ENCODE peak calls at places on chromosomes 5 and 9, in four cellular contexts. M, F, X and A are unnamed samples.

GRCh38 chr5:40871177-40871576 is 30.0 kb downstream of the CARD6 start:
- DNase-seq in X (no peak), F (no peak), M (no peak), A (no peak)

GRCh38 chr5:143217804-143218160 is 185.7 kb downstream of the NR3C1 start:
- DNase-seq in X (no peak), M (no peak), F (no peak), A (no peak)

GRCh38 chr9:6272229-6272597 is 56.0 kb upstream of the TPD52L3 start:
- DNase-seq in M (peak), X (peak), F (no peak), A (peak)

GRCh38 chr5:154479944-154480750 is 2.1 kb upstream of the HAND1 start:
- DNase-seq in M (no peak), F (peak), X (no peak), A (no peak)

GRCh38 chr5:60883229-60883628 is 39.2 kb upstream of the ELOVL7 start:
- DNase-seq in F (no peak), M (no peak), X (peak), A (no peak)

GRCh38 chr5:146395233-146395632 is 51.9 kb upstream of the TCERG1 start:
- DNase-seq in X (no peak), M (no peak), F (no peak), A (no peak)

GRCh38 chr5:60470881-60471280 is 229.1 kb downstream of the DEPDC1B start:
- DNase-seq in X (no peak), M (no peak), F (no peak), A (no peak)

GRCh38 chr9:112005939-112006338 is 109.3 kb downstream of the UGCG start:
- DNase-seq in M (no peak), X (no peak), F (no peak), A (no peak)

GRCh38 chr9:89853931-89854330 is 249.1 kb downstream of the GADD45G start:
- DNase-seq in M (peak), X (no peak), F (peak), A (no peak)

GRCh38 chr5:163565492-163565891 is 60.1 kb downstream of the MAT2B start:
- DNase-seq in M (no peak), X (no peak), F (no peak), A (peak)

GRCh38 chr9:88804289-88804596 is 187.0 kb upstream of the S1PR3 start:
- DNase-seq in X (no peak), F (no peak), M (no peak), A (no peak)

GRCh38 chr9:88802533-88802932 is 188.7 kb upstream of the S1PR3 start:
- DNase-seq in M (no peak), X (no peak), F (no peak), A (no peak)

GRCh38 chr9:88805217-88805943 is 185.9 kb upstream of the S1PR3 start:
- DNase-seq in X (no peak), F (no peak), M (no peak), A (no peak)

GRCh38 chr9:88801214-88801796 is 190.0 kb upstream of the S1PR3 start:
- DNase-seq in X (no peak), M (no peak), F (no peak), A (no peak)

DNA sequence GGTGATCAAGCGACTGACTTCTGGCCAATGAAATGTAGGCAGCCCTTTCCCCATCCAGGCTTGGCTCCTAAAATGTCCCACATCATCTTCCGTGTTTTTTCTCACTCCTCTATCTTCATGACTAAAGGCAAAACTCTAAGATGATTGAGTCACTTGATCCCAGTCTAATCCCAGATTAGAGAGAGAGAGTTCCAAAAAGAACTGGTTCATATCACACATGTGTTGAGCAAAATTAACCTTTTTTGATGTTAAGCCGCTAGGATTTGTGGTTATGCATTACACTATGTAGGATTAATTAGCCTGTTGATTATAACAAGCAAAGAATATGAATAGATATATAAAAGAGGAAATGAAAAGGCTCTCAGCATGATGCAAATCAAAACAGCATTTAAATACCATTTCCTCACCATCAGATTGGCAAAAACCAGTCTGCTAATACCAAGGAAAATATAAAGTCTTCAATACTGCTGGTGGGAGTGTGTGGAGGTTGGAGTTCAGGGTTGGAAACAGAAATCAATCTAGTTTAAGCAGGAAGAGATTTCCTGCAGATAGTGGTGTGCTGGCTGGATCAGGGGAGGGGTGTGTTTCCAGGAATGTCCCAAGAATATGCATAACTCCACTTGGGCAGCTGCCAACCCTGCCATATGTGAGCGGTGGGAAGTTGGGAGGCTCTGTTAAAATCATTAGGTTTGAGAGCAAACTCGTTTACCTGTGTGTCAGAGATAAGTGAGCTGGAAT is 187.5 kb upstream of the S1PR3 start:
- DNase-seq in F (no peak), X (no peak), M (no peak), A (no peak)
- TF ChIP-seq POLR2A in F (no peak), X (no peak), M (no peak), A (no peak)

DNA sequence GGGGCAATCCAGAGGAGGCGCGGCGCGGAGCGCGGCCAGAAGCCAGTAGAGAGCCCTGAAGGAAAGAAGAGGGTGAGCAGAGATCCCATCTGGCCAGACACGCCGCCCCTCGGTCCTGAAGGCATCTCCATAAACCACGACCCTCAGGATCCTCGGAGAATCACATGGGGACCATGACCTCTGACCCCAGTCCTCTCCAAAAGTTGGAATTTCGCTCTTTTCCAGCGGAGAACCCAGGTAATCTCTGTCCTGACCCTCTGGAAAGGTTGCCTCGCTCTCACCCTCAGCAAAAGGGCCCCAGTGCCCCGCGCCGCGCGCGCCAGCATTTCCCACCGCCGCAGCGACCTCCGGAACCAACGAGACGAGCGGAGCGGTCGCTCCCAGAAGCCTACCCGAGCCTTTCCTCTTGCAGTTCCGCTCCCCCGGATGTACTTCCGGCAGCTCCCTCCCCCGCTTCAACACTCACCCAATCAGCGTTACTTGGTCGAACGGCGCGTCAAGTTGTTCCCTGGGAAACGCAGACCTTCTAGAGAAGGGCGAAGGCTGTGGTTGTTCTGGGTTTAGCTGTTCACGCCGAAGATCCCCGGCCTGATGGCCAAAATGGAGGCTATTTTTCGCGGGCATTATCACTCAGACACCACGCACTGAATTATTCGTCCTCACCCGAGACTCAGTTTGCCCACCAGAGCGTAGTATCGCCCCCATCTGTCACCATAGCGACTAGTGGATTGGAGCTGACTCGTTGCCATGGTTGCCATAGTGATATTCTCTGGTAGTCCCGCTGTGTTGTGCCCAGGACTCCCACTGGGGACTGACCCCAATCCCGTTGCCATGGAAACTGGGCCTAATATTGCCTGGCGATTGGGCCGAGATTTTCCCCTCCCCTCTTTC is at the start of gene STOML2:
- DNase-seq in F (peak), M (peak), X (peak), A (peak)
- TF ChIP-seq POLR2A in F (peak), M (peak), X (peak), A (peak)

DNA sequence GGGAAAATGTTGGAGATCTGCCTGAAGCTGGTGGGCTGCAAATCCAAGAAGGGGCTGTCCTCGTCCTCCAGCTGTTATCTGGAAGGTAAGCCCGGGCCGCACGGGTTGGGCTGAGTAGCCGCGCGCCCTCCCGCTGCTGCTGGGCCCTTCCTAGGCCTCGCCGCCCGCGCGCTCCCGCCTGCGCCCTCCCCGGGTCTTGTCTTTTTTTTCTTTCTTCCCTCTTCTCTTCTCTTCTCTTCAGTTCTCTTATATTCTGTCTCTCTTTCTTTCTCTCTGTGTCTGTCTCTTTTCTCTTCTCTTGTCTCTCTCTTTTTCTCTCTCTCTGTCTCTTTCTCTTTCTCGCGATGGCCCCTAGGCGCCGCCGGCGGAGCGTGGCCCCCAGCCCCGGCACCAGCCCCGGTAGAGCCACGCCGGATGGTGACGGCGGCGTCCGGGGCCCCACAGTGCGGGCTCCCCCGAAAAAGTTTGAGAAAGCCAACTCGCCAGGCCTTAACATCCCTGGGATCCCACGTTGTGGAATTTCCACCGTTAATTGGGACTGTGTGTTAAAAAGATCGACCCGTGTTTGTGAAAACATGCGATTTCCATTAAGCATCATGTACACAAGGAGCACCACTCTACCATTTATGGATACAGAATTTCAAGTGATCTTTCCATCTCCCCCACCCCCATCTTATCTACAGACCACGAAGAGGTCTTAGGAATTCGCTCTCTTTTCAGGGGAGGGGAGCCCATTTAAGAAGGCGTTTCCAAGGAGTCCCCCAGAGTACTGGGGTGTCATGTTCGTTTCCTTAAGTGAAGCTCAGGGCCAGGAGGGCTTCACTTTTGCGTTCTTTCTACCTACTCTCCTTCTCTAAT is 616 bp downstream of the ABL1 start:
- DNase-seq in F (peak), X (no peak), M (no peak), A (peak)
- TF ChIP-seq POLR2A in F (no peak), X (no peak), M (no peak), A (no peak)

GRCh38 chr5:134525687-134526482 is 415 bp downstream of the JADE2 start:
- DNase-seq in F (peak), X (peak), M (peak), A (peak)
- TF ChIP-seq POLR2A in F (peak), X (no peak), M (no peak), A (peak)

GRCh38 chr5:103119067-103119764 is 722 bp downstream of the GIN1 start:
- DNase-seq in M (no peak), X (peak), F (no peak), A (no peak)

GRCh38 chr5:103122242-103122641 is 2.1 kb downstream of the PPIP5K2 start:
- DNase-seq in F (no peak), M (no peak), X (no peak), A (no peak)

GRCh38 chr5:103120607-103121200 is 603 bp downstream of the PPIP5K2 start:
- DNase-seq in F (no peak), M (no peak), X (peak), A (peak)

GRCh38 chr5:103117471-103117991 is 2.4 kb downstream of the GIN1 start:
- DNase-seq in F (no peak), X (no peak), M (no peak), A (no peak)

DNA sequence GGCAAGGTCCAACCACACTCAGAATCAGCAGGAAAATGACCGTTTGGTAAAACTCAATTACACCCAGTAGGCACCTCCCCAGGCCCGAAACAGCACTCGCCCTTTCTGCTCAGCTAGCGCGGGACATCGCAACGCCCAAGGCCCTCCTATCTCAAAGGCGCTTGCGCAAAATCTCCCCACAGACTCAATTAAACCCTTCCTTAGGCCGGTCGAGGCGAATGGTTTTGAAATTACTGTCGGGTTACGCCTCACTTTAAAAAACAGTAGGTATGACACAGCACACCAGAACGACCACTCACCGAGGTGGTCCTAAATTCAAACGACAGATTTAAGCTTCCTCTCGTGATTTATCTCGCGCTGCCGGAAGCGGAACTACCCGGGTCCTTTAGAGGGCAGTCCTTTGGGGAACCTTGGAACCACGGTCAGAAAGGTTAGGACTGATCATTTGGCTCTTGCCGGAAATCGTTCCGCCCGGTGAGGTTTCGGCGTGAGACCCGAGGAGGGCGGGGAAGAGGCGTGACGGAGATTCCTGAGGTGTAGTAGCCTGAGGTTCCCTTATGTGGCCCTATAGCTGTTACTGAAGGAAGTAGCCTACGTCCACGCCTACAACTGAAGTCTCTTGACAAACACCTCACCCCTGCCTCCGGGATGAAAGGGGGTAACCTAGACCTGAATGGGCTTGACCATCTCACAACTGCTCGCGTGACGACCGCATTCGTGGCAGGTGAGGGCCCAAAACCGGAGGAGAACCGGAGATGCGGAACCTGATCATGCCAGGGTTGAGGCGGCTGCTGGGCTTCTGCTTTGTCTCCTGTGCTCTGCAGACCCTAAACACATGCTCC is at the start of the genes GIN1 and PPIP5K2:
- DNase-seq in X (peak), M (peak), F (peak), A (peak)
- TF ChIP-seq POLR2A in X (peak), M (peak), F (peak), A (peak)

DNA sequence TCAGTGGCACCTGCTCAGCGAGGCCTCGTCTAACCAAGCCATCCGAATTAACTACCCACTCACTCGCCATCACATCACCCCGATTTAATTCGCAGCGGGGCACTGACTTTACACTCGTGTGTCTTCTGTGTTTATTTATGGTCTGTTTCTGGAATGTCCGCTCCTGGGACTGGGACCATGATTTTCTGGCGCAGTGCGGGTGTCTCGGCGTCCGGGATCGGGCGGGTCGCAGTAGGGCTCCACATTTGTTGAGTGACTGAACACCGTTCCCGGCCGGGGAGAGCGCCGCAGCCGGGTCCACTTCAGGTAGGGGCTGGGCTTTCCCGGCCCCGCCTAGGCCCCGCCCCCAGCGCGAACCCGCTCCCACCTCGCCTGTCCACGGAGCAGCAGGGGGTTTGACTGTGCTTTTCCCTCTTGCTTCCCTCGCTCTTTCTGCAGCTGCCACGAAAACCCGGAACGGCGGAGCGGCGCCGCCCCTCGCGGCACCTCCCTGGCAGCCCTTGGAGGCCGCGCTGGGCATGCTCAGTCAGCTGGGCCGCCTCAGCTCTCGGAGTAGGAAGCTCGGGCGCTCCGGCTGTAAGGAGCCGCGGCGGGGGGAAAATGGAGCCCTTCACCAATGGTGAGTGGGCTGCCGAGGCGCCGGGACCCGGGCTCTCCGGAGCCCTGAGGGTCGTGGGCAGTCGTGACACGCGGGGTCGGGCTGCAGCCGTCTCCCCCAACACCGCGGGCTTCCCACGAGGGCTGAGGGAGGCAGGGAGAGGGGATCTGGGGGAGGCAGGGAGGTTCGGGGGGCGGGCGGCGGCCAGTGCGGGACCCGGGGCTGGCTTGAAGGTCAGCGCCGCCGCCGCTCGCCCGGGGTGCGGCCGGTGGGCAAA is at the start of gene LNPEP:
- DNase-seq in M (peak), F (peak), X (peak), A (peak)
- TF ChIP-seq POLR2A in M (no peak), F (peak), X (no peak), A (peak)

GRCh38 chr5:14266171-14266570 is 123.0 kb downstream of the TRIO start:
- DNase-seq in X (no peak), M (no peak), F (no peak), A (no peak)

GRCh38 chr5:14263700-14264099 is 120.6 kb downstream of the TRIO start:
- DNase-seq in X (no peak), M (no peak), F (no peak), A (no peak)

GRCh38 chr5:14266686-14267085 is 123.5 kb downstream of the TRIO start:
- DNase-seq in M (no peak), X (no peak), F (no peak), A (no peak)

GRCh38 chr5:14265574-14265973 is 122.4 kb downstream of the TRIO start:
- DNase-seq in F (no peak), M (no peak), X (peak), A (no peak)

GRCh38 chr5:14264605-14265316 is 121.6 kb downstream of the TRIO start:
- DNase-seq in M (peak), X (peak), F (peak), A (peak)
- TF ChIP-seq POLR2A in M (peak), X (peak), F (no peak), A (no peak)

DNA sequence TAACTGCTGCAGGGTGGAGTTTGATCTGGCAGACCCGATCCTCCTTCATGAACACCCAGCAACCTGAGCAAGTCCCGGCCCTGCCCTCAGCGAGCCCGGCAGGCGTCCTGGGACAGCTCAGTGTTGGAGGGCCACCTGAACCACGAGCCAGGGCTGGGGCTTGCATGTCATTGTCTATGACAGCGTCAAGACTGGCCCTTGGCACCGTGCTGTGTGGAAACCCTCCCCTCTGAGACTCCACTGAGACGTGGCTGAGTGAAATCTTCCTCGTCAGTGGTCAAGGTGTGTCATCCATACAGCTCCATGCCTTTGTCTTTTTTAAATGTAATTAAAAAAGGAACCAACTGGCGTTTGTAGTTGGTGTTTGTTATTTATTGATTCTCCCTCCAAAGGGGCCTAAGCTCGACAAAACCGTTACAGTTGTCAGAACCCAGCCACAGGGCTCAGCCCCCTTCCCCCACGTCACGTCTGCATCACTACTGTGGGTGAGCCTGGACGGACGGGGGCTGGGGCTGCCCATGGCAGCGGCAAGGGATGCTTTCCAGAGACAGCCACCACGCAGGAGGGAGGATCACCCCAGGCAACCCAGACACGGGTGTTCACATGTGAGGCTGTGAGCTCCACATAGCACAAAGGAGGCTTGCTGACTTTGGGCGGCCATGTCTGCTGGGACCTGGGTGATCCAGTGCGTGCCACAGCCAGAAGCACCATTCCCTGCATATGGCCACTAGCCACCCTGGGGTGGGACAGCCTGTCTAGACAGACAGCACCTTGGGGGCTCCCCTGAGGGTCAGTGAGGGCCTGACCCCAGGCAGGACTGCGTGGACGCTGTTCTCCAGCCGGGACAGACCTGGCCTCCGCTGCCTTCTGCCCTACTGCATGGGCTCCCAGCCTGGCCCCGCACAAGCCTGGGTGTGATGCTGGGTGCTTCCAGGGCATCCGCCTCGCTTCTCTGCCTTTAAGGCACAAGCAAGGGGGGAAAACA is 7.3 kb downstream of the UCK1 start:
- DNase-seq in F (no peak), M (no peak), X (no peak), A (no peak)
- TF ChIP-seq POLR2A in F (no peak), M (no peak), X (no peak), A (no peak)